ENCODE peak calls at places on chromosome 16, in ten cellular contexts. Y, V, B, S, A, T, J, W, K and Z are unnamed samples.

GRCh38 chr16:1466968-1467521 is 7.8 kb downstream of the CLCN7 start:
- DNase-seq in Y (no peak), V (no peak), B (no peak), S (no peak), A (no peak), T (no peak), J (no peak), W (peak; percentile 9), K (no peak), Z (no peak)

GRCh38 chr16:83366228-83366627 is 441.6 kb upstream of the HSBP1 start:
- DNase-seq in Y (no peak), V (no peak), B (no peak), S (no peak), A (no peak), T (no peak), J (no peak), W (no peak), K (no peak), Z (no peak)

GRCh38 chr16:19502395-19503131 is 19.3 kb downstream of the GDE1 start:
- DNase-seq in Y (peak; percentile 61), V (peak; percentile 48), B (peak; percentile 70), S (peak; percentile 52), A (peak; percentile 71), T (peak; percentile 75), J (peak; percentile 58), W (peak; percentile 71), K (peak; percentile 86), Z (peak; percentile 50)

GRCh38 chr16:8376430-8376829 is 213.9 kb downstream of the TMEM114 start:
- DNase-seq in Y (no peak), V (no peak), B (no peak), S (no peak), A (no peak), T (no peak), J (no peak), W (no peak), K (no peak), Z (no peak)

GRCh38 chr16:31143889-31144148 is 6.0 kb downstream of the PRSS36 start:
- DNase-seq in Y (no peak), V (no peak), B (no peak), S (no peak), A (no peak), T (no peak), J (no peak), W (no peak), K (no peak), Z (no peak)

GRCh38 chr16:53546988-53547391 is 44.0 kb upstream of the AKTIP start:
- DNase-seq in Y (no peak), V (no peak), B (no peak), S (no peak), A (peak; percentile 28), T (no peak), J (no peak), W (peak; percentile 23), K (no peak), Z (no peak)

GRCh38 chr16:64392456-64392855 is 729.4 kb downstream of the CDH11 start:
- DNase-seq in Y (no peak), V (no peak), B (no peak), S (no peak), A (no peak), T (no peak), J (no peak), W (no peak), K (peak; percentile 28), Z (no peak)

GRCh38 chr16:66416981-66417700 is 10.0 kb upstream of the BEAN1 start:
- DNase-seq in Y (no peak), V (no peak), B (no peak), S (no peak), A (no peak), T (no peak), J (no peak), W (peak; percentile 73), K (no peak), Z (no peak)

GRCh38 chr16:28258571-28258970 is 33.8 kb upstream of the SBK1 start:
- DNase-seq in Y (no peak), V (no peak), B (no peak), S (no peak), A (no peak), T (no peak), J (no peak), W (no peak), K (peak; percentile 33), Z (no peak)